ENCODE peak calls at places on chromosome 2, in four cellular contexts. E is right lobe of liver; Q is globus pallidus; N is stimulated activated CD4-positive, alpha-beta T cell treated with anti-CD3 and anti-CD28 coated beads, Interleukin-2, amount 100 ng/mL, for 48 hours. O is an unnamed sample.

GRCh38 chr2:108853421-108853820 is 66.8 kb downstream of the CCDC138 start:
- DNase-seq in E (no peak), Q (no peak), N (no peak), O (no peak)

GRCh38 chr2:178363252-178363651 is 87.7 kb downstream of the PRKRA start:
- DNase-seq in E (no peak), Q (no peak), N (no peak), O (no peak)

GRCh38 chr2:182144039-182144779 is 158.6 kb downstream of the PPP1R1C start:
- DNase-seq in E (no peak), Q (no peak), N (no peak), O (no peak)

GRCh38 chr2:57491213-57491612 is 555.4 kb upstream of the VRK2 start:
- DNase-seq in E (no peak), Q (no peak), N (no peak), O (no peak)

GRCh38 chr2:23603581-23603980 is 218.6 kb downstream of the KLHL29 start:
- DNase-seq in E (no peak), Q (no peak), N (no peak), O (no peak)

GRCh38 chr2:210475726-210476125 is 833 bp downstream of the LANCL1 start:
- DNase-seq in E (no peak), Q (no peak), N (no peak), O (no peak)

GRCh38 chr2:96703021-96703751 is 36.7 kb downstream of the LMAN2L start:
- DNase-seq in E (no peak), Q (no peak), N (no peak), O (no peak)

GRCh38 chr2:46825958-46826897 is 89.4 kb downstream of the MCFD2 start:
- DNase-seq in E (no peak), Q (no peak), N (no peak), O (no peak)

O was measured in Ammon's horn.